ENCODE peak calls at places on chromosome 17, in eight cellular contexts. J is A549, K is tibial nerve, O is stomach, E is adrenal gland, S is gastrocnemius medialis, P is HepG2, I is H1. Y is an unnamed sample.

GRCh38 chr17:12342609-12343248 is 322.1 kb downstream of the MAP2K4 start:
- DNase-seq in P (no peak), S (no peak), J (peak; percentile 22), I (peak; percentile 94), E (no peak), K (no peak), O (peak; percentile 62), Y (no peak)

GRCh38 chr17:55570360-55570759 is 59.1 kb upstream of the SMIM36 start:
- DNase-seq in S (no peak), J (no peak), O (no peak), E (no peak), K (no peak), P (no peak), I (no peak), Y (no peak)

GRCh38 chr17:50634123-50634914 is at the start of gene ABCC3:
- DNase-seq in E (peak; percentile 83), I (peak; percentile 73), P (peak; percentile 56), K (no peak), J (peak; percentile 87), O (peak; percentile 75), S (no peak), Y (no peak)

GRCh38 chr17:6596076-6596475 is 39.7 kb upstream of the PITPNM3 start:
- DNase-seq in E (peak; percentile 27), O (no peak), K (no peak), S (no peak), P (no peak), I (no peak), J (no peak), Y (no peak)

GRCh38 chr17:19939993-19940721 is 37.5 kb downstream of the AKAP10 start:
- DNase-seq in J (no peak), O (no peak), K (no peak), I (no peak), P (no peak), E (no peak), S (no peak), Y (no peak)

GRCh38 chr17:80528521-80528920 is 16.1 kb upstream of the RPTOR start:
- DNase-seq in E (no peak), P (no peak), O (no peak), J (no peak), K (no peak), S (no peak), I (no peak), Y (no peak)

GRCh38 chr17:2474371-2474770 is 37.3 kb downstream of the METTL16 start:
- DNase-seq in E (no peak), S (no peak), O (no peak), J (no peak), I (no peak), K (no peak), P (no peak), Y (no peak)

GRCh38 chr17:50221500-50222480 is 20.4 kb upstream of the COL1A1 start:
- DNase-seq in S (peak; percentile 52), J (no peak), O (no peak), E (no peak), P (no peak), I (no peak), K (peak; percentile 58), Y (no peak)

GRCh38 chr17:67615011-67615561 is 102.7 kb upstream of the NOL11 start:
- DNase-seq in J (no peak), K (no peak), P (no peak), I (no peak), O (no peak), S (no peak), E (no peak), Y (no peak)

GRCh38 chr17:80795737-80796136 is 195.9 kb upstream of the CHMP6 start:
- DNase-seq in P (no peak), O (no peak), K (no peak), S (peak; percentile 94), E (peak; percentile 83), J (no peak), I (no peak), Y (no peak)

GRCh38 chr17:36602030-36602737 is 801 bp downstream of the MRM1 start:
- DNase-seq in P (no peak), O (no peak), E (no peak), S (no peak), I (peak; percentile 65), J (no peak), K (no peak), Y (peak; percentile 61)

GRCh38 chr17:32206816-32207215 is 58.8 kb upstream of the RHBDL3 start:
- DNase-seq in J (no peak), S (no peak), K (no peak), O (no peak), I (no peak), E (no peak), P (no peak), Y (no peak)

GRCh38 chr17:13076905-13077304 is 59.1 kb upstream of the ELAC2 start:
- DNase-seq in O (no peak), K (no peak), P (no peak), E (no peak), S (no peak), I (no peak), J (no peak), Y (no peak)

GRCh38 chr17:53142890-53143289 is 679.8 kb upstream of the KIF2B start:
- DNase-seq in P (no peak), O (no peak), I (no peak), J (no peak), K (no peak), E (no peak), S (no peak), Y (no peak)

GRCh38 chr17:33521784-33522183 is 228.7 kb upstream of the ASIC2 start:
- DNase-seq in J (peak; percentile 40), I (peak; percentile 87), O (no peak), K (no peak), S (no peak), P (no peak), E (peak; percentile 17), Y (no peak)

GRCh38 chr17:31329221-31329620 is 7.8 kb upstream of the EVI2A start:
- DNase-seq in O (no peak), I (no peak), P (no peak), K (no peak), E (no peak), S (no peak), J (no peak), Y (no peak)

GRCh38 chr17:64964796-64965195 is 45.5 kb upstream of the LRRC37A3 start:
- DNase-seq in O (no peak), P (no peak), S (no peak), E (no peak), K (no peak), I (no peak), J (no peak), Y (no peak)

GRCh38 chr17:68302066-68302564 is 10.8 kb downstream of the ARSG start:
- DNase-seq in O (no peak), J (no peak), I (no peak), P (no peak), E (peak; percentile 38), K (peak; percentile 47), S (no peak), Y (no peak)

GRCh38 chr17:48498168-48498840 is 32.5 kb downstream of the HOXB1 start:
- DNase-seq in I (no peak), S (no peak), J (no peak), E (no peak), O (no peak), K (no peak), P (no peak), Y (no peak)

GRCh38 chr17:83079340-83079747 is at the start of gene METRNL:
- DNase-seq in E (peak; percentile 75), I (peak; percentile 80), J (peak; percentile 77), S (peak; percentile 58), O (peak; percentile 83), K (no peak), P (no peak), Y (peak; percentile 75)

GRCh38 chr17:8226536-8227237 is 16.3 kb upstream of the AURKB start:
- DNase-seq in J (peak; percentile 79), I (peak; percentile 90), O (peak; percentile 32), K (peak; percentile 87), S (peak; percentile 78), E (peak; percentile 85), P (no peak), Y (peak; percentile 88)

GRCh38 chr17:36749493-36749892 is 148.1 kb downstream of the MRM1 start:
- DNase-seq in S (no peak), E (no peak), O (no peak), P (no peak), J (no peak), I (no peak), K (no peak), Y (no peak)

GRCh38 chr17:11719203-11719602 is 120.9 kb downstream of the DNAH9 start:
- DNase-seq in P (no peak), K (no peak), J (no peak), O (no peak), S (no peak), I (no peak), E (no peak), Y (no peak)

GRCh38 chr17:8954339-8954738 is 11.2 kb downstream of the PIK3R5 start:
- DNase-seq in I (no peak), J (no peak), S (peak; percentile 55), E (peak; percentile 53), O (peak; percentile 50), K (peak; percentile 62), P (no peak), Y (no peak)

GRCh38 chr17:41415833-41416335 is 8.5 kb downstream of the KRT37 start:
- DNase-seq in P (peak; percentile 93), I (no peak), S (no peak), E (peak; percentile 57), O (no peak), K (peak; percentile 63), J (no peak), Y (no peak)

GRCh38 chr17:44664867-44665266 is 8.6 kb downstream of the MEIOC start:
- DNase-seq in J (no peak), K (no peak), S (no peak), I (no peak), O (no peak), E (no peak), P (no peak), Y (no peak)
- TF ChIP-seq POLR2A in J (no peak), K (no peak), S (no peak), I (no peak), O (no peak), E (no peak), P (no peak), Y (no peak)

DNA sequence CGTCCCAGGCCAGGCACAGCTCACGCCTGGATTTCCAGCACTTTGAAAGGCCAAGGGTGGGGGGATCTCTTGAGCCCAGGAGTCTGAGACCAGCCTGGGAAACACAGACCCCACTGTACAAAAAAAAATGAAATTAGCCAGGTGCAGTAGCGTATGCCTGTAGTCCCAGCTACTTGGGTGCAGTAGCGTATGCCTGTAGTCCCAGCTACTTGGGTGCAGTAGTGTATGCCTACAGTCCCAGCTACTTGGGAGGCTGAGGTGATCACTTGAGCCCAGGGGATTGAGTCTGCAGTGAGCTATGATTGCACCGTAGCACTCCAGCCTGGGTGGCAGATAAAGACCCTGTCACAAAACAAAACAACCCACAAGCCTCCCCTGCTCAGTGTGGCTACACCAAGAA is 27.0 kb upstream of the SLC25A19 start:
- DNase-seq in K (no peak), I (no peak), S (no peak), O (no peak), P (no peak), J (no peak), E (no peak), Y (no peak)
- TF ChIP-seq POLR2A in K (no peak), I (no peak), S (no peak), O (no peak), P (no peak), J (no peak), E (no peak), Y (no peak)

GRCh38 chr17:46192484-46193245 is 564 bp downstream of the KANSL1 start:
- DNase-seq in J (peak; percentile 89), K (peak; percentile 44), S (peak; percentile 76), I (peak; percentile 85), E (peak; percentile 81), P (peak; percentile 68), O (peak; percentile 57), Y (peak; percentile 84)
- TF ChIP-seq POLR2A in J (peak; percentile 67), K (no peak), S (peak; percentile 36), I (peak; percentile 96), E (no peak), P (peak; percentile 65), O (no peak), Y (no peak)

GRCh38 chr17:44941712-44942331 is 5.8 kb downstream of the KIF18B start:
- DNase-seq in S (no peak), J (peak; percentile 62), P (no peak), O (no peak), I (no peak), E (no peak), K (no peak), Y (no peak)
- TF ChIP-seq POLR2A in S (no peak), J (no peak), P (no peak), O (no peak), I (no peak), E (no peak), K (no peak), Y (no peak)

Y was measured in erythroblast.